ENCODE peak calls at places on chromosomes 1 and 21, in seven cellular contexts. One of them, this sample, is unnamed.

GRCh38 chr1:184802739-184803492 is 48.3 kb upstream of the EDEM3 start:
- DNase-seq in SK-N-SH: peak; percentile 24
- DNase-seq in GM12878: no peak
- DNase-seq in HepG2: no peak
- DNase-seq in K562: no peak
- DNase-seq in HCT116: no peak
- DNase-seq in H1: no peak
- DNase-seq in this sample: no peak

GRCh38 chr1:1899266-1899966 is 8.5 kb upstream of the GNB1 start:
- DNase-seq in GM12878: no peak
- DNase-seq in HCT116: no peak
- DNase-seq in K562: no peak
- DNase-seq in H1: no peak
- DNase-seq in SK-N-SH: no peak
- DNase-seq in HepG2: peak; percentile 69
- DNase-seq in this sample: no peak

GRCh38 chr1:227769601-227770494 is 34.6 kb downstream of the SNAP47 start:
- DNase-seq in HCT116: no peak
- DNase-seq in SK-N-SH: no peak
- DNase-seq in K562: no peak
- DNase-seq in H1: no peak
- DNase-seq in GM12878: no peak
- DNase-seq in HepG2: no peak
- DNase-seq in this sample: no peak

GRCh38 chr1:185488673-185489311 is 171.7 kb upstream of the IVNS1ABP start:
- DNase-seq in H1: no peak
- DNase-seq in HCT116: no peak
- DNase-seq in K562: no peak
- DNase-seq in SK-N-SH: no peak
- DNase-seq in GM12878: no peak
- DNase-seq in HepG2: no peak
- DNase-seq in this sample: no peak

GRCh38 chr1:198519639-198520501 is 20.6 kb downstream of the ATP6V1G3 start:
- DNase-seq in SK-N-SH: no peak
- DNase-seq in HCT116: no peak
- DNase-seq in GM12878: no peak
- DNase-seq in H1: no peak
- DNase-seq in HepG2: no peak
- DNase-seq in K562: no peak
- DNase-seq in this sample: no peak

GRCh38 chr1:212688338-212689047 is 11.1 kb downstream of the BATF3 start:
- DNase-seq in HCT116: no peak
- DNase-seq in K562: no peak
- DNase-seq in GM12878: no peak
- DNase-seq in H1: no peak
- DNase-seq in SK-N-SH: no peak
- DNase-seq in HepG2: no peak
- DNase-seq in this sample: no peak

GRCh38 chr1:116347678-116348077 is 25.4 kb upstream of the ATP1A1 start:
- DNase-seq in SK-N-SH: no peak
- DNase-seq in GM12878: no peak
- DNase-seq in K562: no peak
- DNase-seq in HCT116: no peak
- DNase-seq in H1: no peak
- DNase-seq in HepG2: no peak
- DNase-seq in this sample: no peak

GRCh38 chr1:21324368-21325137 is 34.3 kb upstream of the ECE1 start:
- DNase-seq in HCT116: peak; percentile 94
- DNase-seq in K562: peak; percentile 73
- DNase-seq in H1: no peak
- DNase-seq in SK-N-SH: peak; percentile 76
- DNase-seq in GM12878: peak; percentile 41
- DNase-seq in HepG2: no peak
- DNase-seq in this sample: no peak

GRCh38 chr1:194167956-194168355 is 981.5 kb upstream of the B3GALT2 start:
- DNase-seq in GM12878: no peak
- DNase-seq in H1: no peak
- DNase-seq in HCT116: no peak
- DNase-seq in SK-N-SH: no peak
- DNase-seq in K562: no peak
- DNase-seq in HepG2: no peak
- DNase-seq in this sample: no peak

GRCh38 chr1:225042263-225042662 is 112.8 kb downstream of the DNAH14 start:
- DNase-seq in H1: no peak
- DNase-seq in HCT116: no peak
- DNase-seq in HepG2: no peak
- DNase-seq in GM12878: no peak
- DNase-seq in SK-N-SH: no peak
- DNase-seq in K562: no peak
- DNase-seq in this sample: no peak

GRCh38 chr1:153404768-153405167 is 11.6 kb upstream of the S100A7A start:
- DNase-seq in GM12878: no peak
- DNase-seq in HepG2: peak; percentile 11
- DNase-seq in H1: peak; percentile 86
- DNase-seq in HCT116: peak; percentile 39
- DNase-seq in K562: peak; percentile 71
- DNase-seq in SK-N-SH: peak; percentile 41
- DNase-seq in this sample: peak; percentile 45

GRCh38 chr1:241323510-241323909 is 33.5 kb downstream of the RGS7 start:
- DNase-seq in K562: no peak
- DNase-seq in H1: peak; percentile 82
- DNase-seq in HepG2: no peak
- DNase-seq in HCT116: no peak
- DNase-seq in SK-N-SH: peak; percentile 21
- DNase-seq in GM12878: no peak
- DNase-seq in this sample: peak; percentile 76

GRCh38 chr1:32705516-32705915 is 2.9 kb upstream of the SYNC start:
- DNase-seq in SK-N-SH: no peak
- DNase-seq in HepG2: no peak
- DNase-seq in H1: no peak
- DNase-seq in GM12878: no peak
- DNase-seq in HCT116: no peak
- DNase-seq in K562: no peak
- DNase-seq in this sample: no peak

GRCh38 chr1:57424231-57425027 is 569 bp upstream of the DAB1 start:
- DNase-seq in K562: peak; percentile 9
- DNase-seq in H1: peak; percentile 87
- DNase-seq in SK-N-SH: peak; percentile 75
- DNase-seq in HepG2: peak; percentile 9
- DNase-seq in GM12878: no peak
- DNase-seq in HCT116: no peak
- DNase-seq in this sample: peak; percentile 5

DNA sequence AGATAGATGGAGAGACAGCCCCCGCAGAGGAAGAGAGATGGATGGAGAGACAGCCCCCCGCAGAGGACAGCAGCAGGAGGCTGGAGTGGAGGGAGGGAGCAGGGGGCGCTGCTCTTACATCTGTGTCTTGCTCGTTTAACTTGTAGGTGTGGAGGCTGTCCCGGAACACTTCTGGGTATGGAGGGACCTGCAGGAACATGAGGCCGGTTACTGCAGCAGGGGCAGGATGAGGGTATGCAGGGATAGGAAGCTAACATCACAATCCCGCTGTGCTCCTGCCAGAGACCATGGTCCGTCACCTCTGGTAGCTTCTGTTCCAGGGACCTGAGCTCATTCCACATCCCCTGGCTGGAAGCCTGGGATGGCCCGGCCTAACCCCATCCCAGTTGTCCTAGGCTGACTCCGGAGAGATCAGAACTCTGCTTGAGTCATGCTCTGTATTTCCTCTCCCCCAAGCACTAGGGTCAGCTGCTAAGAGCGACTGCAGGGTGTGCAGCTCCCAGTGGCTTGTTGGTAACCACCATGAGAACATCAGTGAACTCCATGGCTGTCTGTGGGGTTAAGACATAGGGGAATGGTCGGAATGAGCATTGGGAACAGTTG is 36.7 kb upstream of the GOLT1A start:
- DNase-seq in H1: no peak
- DNase-seq in K562: no peak
- DNase-seq in SK-N-SH: no peak
- DNase-seq in HCT116: no peak
- DNase-seq in GM12878: no peak
- DNase-seq in HepG2: no peak
- DNase-seq in this sample: no peak
- TF ChIP-seq JUND in H1: no peak
- TF ChIP-seq JUND in K562: no peak
- TF ChIP-seq JUND in SK-N-SH: no peak
- TF ChIP-seq JUND in HCT116: no peak
- TF ChIP-seq JUND in GM12878: no peak
- TF ChIP-seq JUND in HepG2: no peak
- TF ChIP-seq JUND in this sample: no peak

DNA sequence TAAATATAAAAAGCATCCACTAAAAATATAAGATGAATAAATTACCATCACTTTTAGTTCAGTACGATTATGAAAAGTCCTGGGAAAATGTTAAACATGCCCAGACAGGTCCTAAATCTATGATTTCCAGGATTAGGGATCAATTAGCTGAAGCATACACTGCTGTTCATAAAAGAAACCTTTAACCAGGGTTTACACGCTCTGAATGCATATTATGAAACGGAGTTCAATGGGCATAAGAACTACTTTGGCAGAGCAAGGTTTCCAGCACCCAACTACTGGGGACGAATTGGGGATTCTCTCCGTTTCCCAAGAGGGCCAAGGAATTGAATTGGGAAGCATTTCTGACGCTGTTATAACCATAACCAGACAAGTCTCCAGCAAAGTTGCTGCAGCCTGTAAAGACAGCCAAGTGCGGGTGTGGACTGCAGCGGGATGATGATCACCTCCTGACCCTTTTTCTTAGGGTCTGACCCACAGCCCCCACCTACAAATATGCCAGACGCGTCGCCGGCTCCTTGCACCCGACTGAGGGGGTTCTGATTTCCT is 1.6 kb downstream of the SLC30A1 start:
- DNase-seq in GM12878: no peak
- DNase-seq in HCT116: no peak
- DNase-seq in H1: no peak
- DNase-seq in SK-N-SH: no peak
- DNase-seq in HepG2: no peak
- DNase-seq in K562: no peak
- DNase-seq in this sample: peak; percentile 30
- TF ChIP-seq JUND in GM12878: no peak
- TF ChIP-seq JUND in HCT116: no peak
- TF ChIP-seq JUND in H1: no peak
- TF ChIP-seq JUND in SK-N-SH: no peak
- TF ChIP-seq JUND in HepG2: no peak
- TF ChIP-seq JUND in K562: no peak
- TF ChIP-seq JUND in this sample: no peak

GRCh38 chr1:203186091-203186445 is 436 bp downstream of the CHI3L1 start:
- DNase-seq in SK-N-SH: no peak
- DNase-seq in HepG2: no peak
- DNase-seq in K562: no peak
- DNase-seq in H1: no peak
- DNase-seq in GM12878: no peak
- DNase-seq in HCT116: no peak
- DNase-seq in this sample: no peak

GRCh38 chr1:203185061-203185461 is 1.4 kb downstream of the CHI3L1 start:
- DNase-seq in HCT116: no peak
- DNase-seq in GM12878: no peak
- DNase-seq in HepG2: no peak
- DNase-seq in K562: no peak
- DNase-seq in SK-N-SH: no peak
- DNase-seq in H1: no peak
- DNase-seq in this sample: no peak

GRCh38 chr1:203187306-203188264 is 1.1 kb upstream of the CHI3L1 start:
- DNase-seq in SK-N-SH: no peak
- DNase-seq in H1: no peak
- DNase-seq in GM12878: no peak
- DNase-seq in HCT116: no peak
- DNase-seq in HepG2: no peak
- DNase-seq in K562: no peak
- DNase-seq in this sample: no peak

GRCh38 chr1:203185585-203185984 is 919 bp downstream of the CHI3L1 start:
- DNase-seq in K562: no peak
- DNase-seq in HepG2: no peak
- DNase-seq in HCT116: no peak
- DNase-seq in SK-N-SH: no peak
- DNase-seq in H1: no peak
- DNase-seq in GM12878: no peak
- DNase-seq in this sample: no peak

GRCh38 chr1:203186446-203187305 is at the start of gene CHI3L1:
- DNase-seq in HCT116: no peak
- DNase-seq in GM12878: no peak
- DNase-seq in K562: no peak
- DNase-seq in H1: no peak
- DNase-seq in HepG2: no peak
- DNase-seq in SK-N-SH: no peak
- DNase-seq in this sample: peak; percentile 29
- TF ChIP-seq JUND in HCT116: no peak
- TF ChIP-seq JUND in GM12878: no peak
- TF ChIP-seq JUND in K562: no peak
- TF ChIP-seq JUND in H1: no peak
- TF ChIP-seq JUND in HepG2: no peak
- TF ChIP-seq JUND in SK-N-SH: no peak
- TF ChIP-seq JUND in this sample: no peak

GRCh38 chr1:31218705-31219104 is 21.0 kb downstream of the NKAIN1 start:
- DNase-seq in HepG2: no peak
- DNase-seq in K562: no peak
- DNase-seq in SK-N-SH: peak; percentile 53
- DNase-seq in H1: no peak
- DNase-seq in GM12878: no peak
- DNase-seq in HCT116: no peak
- DNase-seq in this sample: no peak
- TF ChIP-seq JUND in HepG2: no peak
- TF ChIP-seq JUND in K562: no peak
- TF ChIP-seq JUND in SK-N-SH: no peak
- TF ChIP-seq JUND in H1: no peak
- TF ChIP-seq JUND in GM12878: no peak
- TF ChIP-seq JUND in HCT116: no peak
- TF ChIP-seq JUND in this sample: no peak

GRCh38 chr21:34579411-34579810 is 35.5 kb downstream of the RCAN1 start:
- DNase-seq in GM12878: no peak
- DNase-seq in H1: no peak
- DNase-seq in HCT116: no peak
- DNase-seq in HepG2: no peak
- DNase-seq in K562: no peak
- DNase-seq in SK-N-SH: no peak
- DNase-seq in this sample: no peak
- TF ChIP-seq JUND in GM12878: no peak
- TF ChIP-seq JUND in H1: no peak
- TF ChIP-seq JUND in HCT116: no peak
- TF ChIP-seq JUND in HepG2: no peak
- TF ChIP-seq JUND in K562: no peak
- TF ChIP-seq JUND in SK-N-SH: peak; percentile 12
- TF ChIP-seq JUND in this sample: no peak

GRCh38 chr1:178509608-178510007 is 3.3 kb upstream of the TEX35 start:
- DNase-seq in SK-N-SH: no peak
- DNase-seq in HepG2: no peak
- DNase-seq in GM12878: no peak
- DNase-seq in H1: no peak
- DNase-seq in K562: no peak
- DNase-seq in HCT116: no peak
- DNase-seq in this sample: no peak
- TF ChIP-seq JUND in SK-N-SH: no peak
- TF ChIP-seq JUND in HepG2: no peak
- TF ChIP-seq JUND in GM12878: no peak
- TF ChIP-seq JUND in H1: no peak
- TF ChIP-seq JUND in K562: no peak
- TF ChIP-seq JUND in HCT116: no peak
- TF ChIP-seq JUND in this sample: no peak

DNA sequence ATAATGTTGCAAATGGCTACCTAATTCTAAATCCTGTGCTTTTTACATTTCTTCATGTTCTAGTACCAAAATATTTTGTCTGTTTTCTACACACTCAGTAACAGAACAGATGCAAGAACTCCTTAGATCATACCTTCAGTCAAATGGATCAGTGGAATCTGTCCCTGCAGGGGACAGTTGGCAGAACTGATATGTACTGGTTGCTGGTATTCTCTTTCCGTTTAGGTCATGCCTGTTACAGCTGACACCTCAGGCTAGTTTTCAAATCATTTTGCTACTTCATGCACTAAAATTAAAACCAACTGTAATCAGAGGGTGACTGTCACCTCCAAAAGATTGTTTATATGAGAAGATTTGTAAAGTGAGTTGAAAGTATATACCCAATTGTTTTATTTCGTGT is 109.2 kb downstream of the TNNI3K start:
- DNase-seq in H1: no peak
- DNase-seq in SK-N-SH: peak; percentile 21
- DNase-seq in K562: no peak
- DNase-seq in HepG2: no peak
- DNase-seq in HCT116: no peak
- DNase-seq in GM12878: no peak
- DNase-seq in this sample: no peak
- TF ChIP-seq JUND in H1: no peak
- TF ChIP-seq JUND in SK-N-SH: no peak
- TF ChIP-seq JUND in K562: no peak
- TF ChIP-seq JUND in HepG2: no peak
- TF ChIP-seq JUND in HCT116: no peak
- TF ChIP-seq JUND in GM12878: no peak
- TF ChIP-seq JUND in this sample: no peak

This sample was measured in T47D.